ENCODE peak calls at places on chromosome 4, in seven cellular contexts. One of them, this sample, is unnamed.

GRCh38 chr4:40337523-40337922 is 2.4 kb downstream of the CHRNA9 start:
- DNase-seq in GM10248: no peak
- DNase-seq in non-pigmented ciliary epithelial cell: no peak
- DNase-seq in SJSA1: no peak
- DNase-seq in aorta: no peak
- DNase-seq in nucleus accumbens: no peak
- DNase-seq in activated CD4-positive, alpha-beta memory T cell treated with anti-CD3 and anti-CD28 coated beads, Interleukin-2, amount 10 ng/mL, durations not matched to agents 7 days and 5 days: no peak
- DNase-seq in this sample: no peak

GRCh38 chr4:8332891-8333331 is 63.4 kb downstream of the HTRA3 start:
- DNase-seq in GM10248: no peak
- DNase-seq in non-pigmented ciliary epithelial cell: no peak
- DNase-seq in activated CD4-positive, alpha-beta memory T cell treated with anti-CD3 and anti-CD28 coated beads, Interleukin-2, amount 10 ng/mL, durations not matched to agents 7 days and 5 days: no peak
- DNase-seq in nucleus accumbens: no peak
- DNase-seq in SJSA1: no peak
- DNase-seq in aorta: peak
- DNase-seq in this sample: no peak

GRCh38 chr4:171644430-171645057 is 168.7 kb upstream of the GALNTL6 start:
- DNase-seq in aorta: no peak
- DNase-seq in activated CD4-positive, alpha-beta memory T cell treated with anti-CD3 and anti-CD28 coated beads, Interleukin-2, amount 10 ng/mL, durations not matched to agents 7 days and 5 days: no peak
- DNase-seq in SJSA1: no peak
- DNase-seq in nucleus accumbens: no peak
- DNase-seq in non-pigmented ciliary epithelial cell: no peak
- DNase-seq in GM10248: peak
- DNase-seq in this sample: peak

GRCh38 chr4:118400362-118400761 is 47.6 kb upstream of the PRSS12 start:
- DNase-seq in nucleus accumbens: no peak
- DNase-seq in aorta: no peak
- DNase-seq in non-pigmented ciliary epithelial cell: peak
- DNase-seq in SJSA1: no peak
- DNase-seq in activated CD4-positive, alpha-beta memory T cell treated with anti-CD3 and anti-CD28 coated beads, Interleukin-2, amount 10 ng/mL, durations not matched to agents 7 days and 5 days: no peak
- DNase-seq in GM10248: no peak
- DNase-seq in this sample: no peak

GRCh38 chr4:106497271-106497670 is 128.7 kb upstream of the GIMD1 start:
- DNase-seq in non-pigmented ciliary epithelial cell: no peak
- DNase-seq in GM10248: no peak
- DNase-seq in activated CD4-positive, alpha-beta memory T cell treated with anti-CD3 and anti-CD28 coated beads, Interleukin-2, amount 10 ng/mL, durations not matched to agents 7 days and 5 days: no peak
- DNase-seq in aorta: no peak
- DNase-seq in nucleus accumbens: no peak
- DNase-seq in SJSA1: no peak
- DNase-seq in this sample: no peak

GRCh38 chr4:143763587-143763986 is 63.1 kb upstream of the FREM3 start:
- DNase-seq in GM10248: no peak
- DNase-seq in nucleus accumbens: no peak
- DNase-seq in aorta: no peak
- DNase-seq in non-pigmented ciliary epithelial cell: no peak
- DNase-seq in SJSA1: no peak
- DNase-seq in activated CD4-positive, alpha-beta memory T cell treated with anti-CD3 and anti-CD28 coated beads, Interleukin-2, amount 10 ng/mL, durations not matched to agents 7 days and 5 days: no peak
- DNase-seq in this sample: no peak

GRCh38 chr4:31272662-31273061 is 552.5 kb downstream of the PCDH7 start:
- DNase-seq in activated CD4-positive, alpha-beta memory T cell treated with anti-CD3 and anti-CD28 coated beads, Interleukin-2, amount 10 ng/mL, durations not matched to agents 7 days and 5 days: no peak
- DNase-seq in SJSA1: no peak
- DNase-seq in non-pigmented ciliary epithelial cell: no peak
- DNase-seq in GM10248: no peak
- DNase-seq in nucleus accumbens: no peak
- DNase-seq in aorta: no peak
- DNase-seq in this sample: no peak

GRCh38 chr4:20960291-20960690 is 260.0 kb downstream of the PACRGL start:
- DNase-seq in non-pigmented ciliary epithelial cell: no peak
- DNase-seq in SJSA1: no peak
- DNase-seq in aorta: no peak
- DNase-seq in GM10248: no peak
- DNase-seq in nucleus accumbens: no peak
- DNase-seq in activated CD4-positive, alpha-beta memory T cell treated with anti-CD3 and anti-CD28 coated beads, Interleukin-2, amount 10 ng/mL, durations not matched to agents 7 days and 5 days: no peak
- DNase-seq in this sample: no peak

GRCh38 chr4:170025523-170026252 is 507 bp downstream of the MFAP3L start:
- DNase-seq in aorta: peak
- DNase-seq in non-pigmented ciliary epithelial cell: no peak
- DNase-seq in nucleus accumbens: peak
- DNase-seq in GM10248: no peak
- DNase-seq in activated CD4-positive, alpha-beta memory T cell treated with anti-CD3 and anti-CD28 coated beads, Interleukin-2, amount 10 ng/mL, durations not matched to agents 7 days and 5 days: no peak
- DNase-seq in SJSA1: no peak
- DNase-seq in this sample: peak

GRCh38 chr4:142129931-142130330 is 493.5 kb downstream of the IL15 start:
- DNase-seq in activated CD4-positive, alpha-beta memory T cell treated with anti-CD3 and anti-CD28 coated beads, Interleukin-2, amount 10 ng/mL, durations not matched to agents 7 days and 5 days: no peak
- DNase-seq in aorta: no peak
- DNase-seq in nucleus accumbens: no peak
- DNase-seq in non-pigmented ciliary epithelial cell: no peak
- DNase-seq in SJSA1: no peak
- DNase-seq in GM10248: no peak
- DNase-seq in this sample: no peak

GRCh38 chr4:24690436-24690835 is 104.9 kb upstream of the SOD3 start:
- DNase-seq in activated CD4-positive, alpha-beta memory T cell treated with anti-CD3 and anti-CD28 coated beads, Interleukin-2, amount 10 ng/mL, durations not matched to agents 7 days and 5 days: no peak
- DNase-seq in GM10248: no peak
- DNase-seq in SJSA1: no peak
- DNase-seq in non-pigmented ciliary epithelial cell: no peak
- DNase-seq in aorta: no peak
- DNase-seq in nucleus accumbens: no peak
- DNase-seq in this sample: no peak

GRCh38 chr4:125022855-125023501 is 291.8 kb upstream of the FAT4 start:
- DNase-seq in GM10248: no peak
- DNase-seq in activated CD4-positive, alpha-beta memory T cell treated with anti-CD3 and anti-CD28 coated beads, Interleukin-2, amount 10 ng/mL, durations not matched to agents 7 days and 5 days: no peak
- DNase-seq in aorta: no peak
- DNase-seq in nucleus accumbens: no peak
- DNase-seq in non-pigmented ciliary epithelial cell: no peak
- DNase-seq in SJSA1: no peak
- DNase-seq in this sample: no peak

This sample was measured in memory B cell.